ENCODE peak calls at places on chromosome X, in five cellular contexts. One of them, this sample, is unnamed.

GRCh38 chrX:39969099-39969825 is 128.5 kb downstream of the BCOR start:
- DNase-seq in mucosa of descending colon: no peak
- DNase-seq in fibroblast of mammary gland: no peak
- DNase-seq in NB4: no peak
- DNase-seq in spleen: no peak
- DNase-seq in this sample: no peak

GRCh38 chrX:152929898-152930297 is 32.0 kb downstream of the ZNF185 start:
- DNase-seq in spleen: peak; percentile 5
- DNase-seq in fibroblast of mammary gland: no peak
- DNase-seq in mucosa of descending colon: no peak
- DNase-seq in NB4: no peak
- DNase-seq in this sample: no peak

GRCh38 chrX:54076903-54077302 is 32.6 kb upstream of the PHF8 start:
- DNase-seq in NB4: peak; percentile 28
- DNase-seq in mucosa of descending colon: no peak
- DNase-seq in spleen: no peak
- DNase-seq in fibroblast of mammary gland: peak; percentile 43
- DNase-seq in this sample: peak; percentile 46

GRCh38 chrX:152989292-152989658 is 4.6 kb downstream of the PNMA5 start:
- DNase-seq in spleen: no peak
- DNase-seq in mucosa of descending colon: no peak
- DNase-seq in fibroblast of mammary gland: peak; percentile 17
- DNase-seq in NB4: peak; percentile 28
- DNase-seq in this sample: peak; percentile 27

GRCh38 chrX:16002185-16002584 is 121.2 kb upstream of the GRPR start:
- DNase-seq in spleen: no peak
- DNase-seq in mucosa of descending colon: no peak
- DNase-seq in NB4: no peak
- DNase-seq in fibroblast of mammary gland: no peak
- DNase-seq in this sample: peak; percentile 33

GRCh38 chrX:56733459-56734046 is 4.5 kb downstream of the NBDY start:
- DNase-seq in fibroblast of mammary gland: peak; percentile 51
- DNase-seq in NB4: peak; percentile 51
- DNase-seq in mucosa of descending colon: peak; percentile 87
- DNase-seq in spleen: no peak
- DNase-seq in this sample: peak; percentile 9

GRCh38 chrX:48754124-48754667 is 7.4 kb upstream of the GLOD5 start:
- DNase-seq in mucosa of descending colon: no peak
- DNase-seq in spleen: no peak
- DNase-seq in fibroblast of mammary gland: no peak
- DNase-seq in NB4: no peak
- DNase-seq in this sample: no peak

GRCh38 chrX:39750246-39750790 is 347.4 kb downstream of the BCOR start:
- DNase-seq in mucosa of descending colon: no peak
- DNase-seq in NB4: peak; percentile 50
- DNase-seq in fibroblast of mammary gland: no peak
- DNase-seq in spleen: no peak
- DNase-seq in this sample: peak; percentile 17

GRCh38 chrX:125758819-125759218 is 407.3 kb downstream of the DCAF12L2 start:
- DNase-seq in fibroblast of mammary gland: no peak
- DNase-seq in spleen: no peak
- DNase-seq in NB4: no peak
- DNase-seq in mucosa of descending colon: no peak
- DNase-seq in this sample: no peak

GRCh38 chrX:136711147-136711546 is 63.2 kb downstream of the CD40LG start:
- DNase-seq in NB4: peak; percentile 47
- DNase-seq in fibroblast of mammary gland: peak; percentile 53
- DNase-seq in mucosa of descending colon: peak; percentile 46
- DNase-seq in spleen: peak; percentile 76
- DNase-seq in this sample: no peak

GRCh38 chrX:97909245-97909644 is 1025.5 kb downstream of the RPA4 start:
- DNase-seq in fibroblast of mammary gland: no peak
- DNase-seq in spleen: no peak
- DNase-seq in mucosa of descending colon: no peak
- DNase-seq in NB4: peak; percentile 58
- DNase-seq in this sample: no peak

GRCh38 chrX:47707031-47707780 is 48.2 kb upstream of the UXT start:
- DNase-seq in NB4: no peak
- DNase-seq in spleen: no peak
- DNase-seq in fibroblast of mammary gland: peak; percentile 41
- DNase-seq in mucosa of descending colon: no peak
- DNase-seq in this sample: no peak

GRCh38 chrX:65536291-65536690 is 1.7 kb upstream of the LAS1L start:
- DNase-seq in NB4: no peak
- DNase-seq in spleen: no peak
- DNase-seq in mucosa of descending colon: no peak
- DNase-seq in fibroblast of mammary gland: no peak
- DNase-seq in this sample: no peak

GRCh38 chrX:71171110-71171801 is 26.6 kb downstream of the NLGN3 start:
- DNase-seq in mucosa of descending colon: no peak
- DNase-seq in fibroblast of mammary gland: no peak
- DNase-seq in spleen: peak; percentile 79
- DNase-seq in NB4: peak; percentile 91
- DNase-seq in this sample: no peak

GRCh38 chrX:22135171-22135711 is 103.1 kb downstream of the PHEX start:
- DNase-seq in fibroblast of mammary gland: peak; percentile 78
- DNase-seq in mucosa of descending colon: no peak
- DNase-seq in spleen: no peak
- DNase-seq in NB4: no peak
- DNase-seq in this sample: peak; percentile 67

DNA sequence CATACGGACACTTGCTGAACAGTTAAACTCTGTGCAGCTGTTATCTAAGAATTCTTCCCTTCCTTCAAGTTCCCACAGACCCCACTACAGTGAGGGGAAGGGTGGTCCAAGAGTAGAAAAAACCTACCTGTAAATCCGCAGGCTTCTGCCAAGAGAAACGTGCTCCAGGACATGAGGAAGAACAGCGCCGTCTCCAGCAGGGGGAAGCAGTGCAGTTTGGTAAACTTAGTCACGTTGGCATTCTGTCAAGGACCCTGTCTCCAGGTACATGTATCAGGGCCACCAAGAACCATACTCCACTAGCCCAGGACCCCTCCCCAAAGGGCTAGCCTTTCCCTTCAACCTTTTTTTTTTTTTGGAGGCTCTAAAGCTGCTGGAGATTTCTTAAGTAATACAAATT is 79.9 kb downstream of the CHST7 start:
- DNase-seq in fibroblast of mammary gland: no peak
- DNase-seq in NB4: peak; percentile 40
- DNase-seq in spleen: no peak
- DNase-seq in mucosa of descending colon: peak; percentile 6
- DNase-seq in this sample: no peak
- TF ChIP-seq CTCF in fibroblast of mammary gland: peak; percentile 17
- TF ChIP-seq CTCF in NB4: peak; percentile 16
- TF ChIP-seq CTCF in spleen: no peak
- TF ChIP-seq CTCF in mucosa of descending colon: no peak
- TF ChIP-seq CTCF in this sample: peak; percentile 21

GRCh38 chrX:19864736-19865135 is 22.7 kb downstream of the SH3KBP1 start:
- DNase-seq in spleen: no peak
- DNase-seq in NB4: peak; percentile 58
- DNase-seq in mucosa of descending colon: no peak
- DNase-seq in fibroblast of mammary gland: no peak
- DNase-seq in this sample: no peak

GRCh38 chrX:19866626-19867410 is 20.6 kb downstream of the SH3KBP1 start:
- DNase-seq in fibroblast of mammary gland: no peak
- DNase-seq in NB4: peak; percentile 86
- DNase-seq in spleen: no peak
- DNase-seq in mucosa of descending colon: no peak
- DNase-seq in this sample: no peak

GRCh38 chrX:19867938-19868337 is 19.5 kb downstream of the SH3KBP1 start:
- DNase-seq in mucosa of descending colon: no peak
- DNase-seq in NB4: no peak
- DNase-seq in spleen: no peak
- DNase-seq in fibroblast of mammary gland: no peak
- DNase-seq in this sample: no peak

GRCh38 chrX:19867411-19867732 is 20.0 kb downstream of the SH3KBP1 start:
- DNase-seq in mucosa of descending colon: no peak
- DNase-seq in NB4: no peak
- DNase-seq in spleen: no peak
- DNase-seq in fibroblast of mammary gland: peak; percentile 75
- DNase-seq in this sample: no peak

DNA sequence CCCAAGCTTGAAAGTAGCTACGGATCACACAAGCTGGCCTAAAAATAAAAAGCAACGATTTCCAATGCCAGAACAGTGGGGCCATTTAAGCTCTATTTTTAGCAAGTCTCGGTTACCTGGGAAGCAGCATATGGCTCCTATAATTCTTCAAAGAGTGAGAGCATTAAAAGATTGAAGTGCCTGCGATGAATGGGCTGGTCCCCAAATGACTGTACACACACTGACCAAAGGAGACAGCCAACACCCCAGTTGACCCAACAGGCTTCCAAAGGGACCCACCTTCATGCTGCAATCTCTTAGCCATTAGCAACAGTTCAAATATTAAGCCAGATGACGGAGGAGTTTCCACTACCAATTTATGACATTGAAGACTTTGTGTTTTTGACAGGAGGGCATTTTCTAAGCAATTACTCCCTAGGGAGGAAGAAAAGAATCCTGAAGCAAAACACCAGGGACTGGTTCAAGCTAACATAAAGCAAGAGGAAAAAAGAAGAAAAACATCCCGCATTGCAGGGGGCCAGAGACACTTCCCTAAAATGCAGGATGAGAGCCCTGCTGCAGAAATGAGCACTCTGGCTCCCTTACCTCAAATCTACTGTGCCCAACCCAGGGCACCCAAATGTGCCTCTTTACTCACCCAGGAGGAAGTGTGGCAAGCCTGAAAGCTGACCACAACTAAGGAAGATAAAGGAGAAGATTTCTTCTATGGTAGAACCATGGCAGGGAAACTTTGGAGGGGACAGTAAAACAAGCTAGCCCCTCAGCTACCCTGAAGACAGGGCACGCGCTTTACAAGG is 21.6 kb downstream of the SH3KBP1 start:
- DNase-seq in mucosa of descending colon: no peak
- DNase-seq in fibroblast of mammary gland: no peak
- DNase-seq in NB4: peak; percentile 97
- DNase-seq in spleen: peak; percentile 57
- DNase-seq in this sample: no peak
- H3K4me3 ChIP-seq in mucosa of descending colon: no peak overlapping the region
- H3K4me3 ChIP-seq in fibroblast of mammary gland: no peak overlapping the region
- H3K4me3 ChIP-seq in NB4: peak overlapping the region; percentile 50
- H3K4me3 ChIP-seq in spleen: no peak overlapping the region
- H3K4me3 ChIP-seq in this sample: no peak overlapping the region

GRCh38 chrX:133171962-133172708 is 46.0 kb downstream of the TFDP3 start:
- DNase-seq in fibroblast of mammary gland: peak; percentile 9
- DNase-seq in spleen: no peak
- DNase-seq in mucosa of descending colon: peak; percentile 25
- DNase-seq in NB4: peak; percentile 35
- DNase-seq in this sample: no peak
- TF ChIP-seq CTCF in fibroblast of mammary gland: peak; percentile 21
- TF ChIP-seq CTCF in spleen: peak; percentile 11
- TF ChIP-seq CTCF in mucosa of descending colon: peak; percentile 7
- TF ChIP-seq CTCF in NB4: peak; percentile 28
- TF ChIP-seq CTCF in this sample: no peak

GRCh38 chrX:41026326-41027136 is 58.7 kb upstream of the USP9X start:
- DNase-seq in spleen: no peak
- DNase-seq in NB4: no peak
- DNase-seq in mucosa of descending colon: peak; percentile 31
- DNase-seq in fibroblast of mammary gland: no peak
- DNase-seq in this sample: no peak
- H3K4me3 ChIP-seq in spleen: no peak overlapping the region
- H3K4me3 ChIP-seq in NB4: no peak overlapping the region
- H3K4me3 ChIP-seq in mucosa of descending colon: no peak overlapping the region
- H3K4me3 ChIP-seq in fibroblast of mammary gland: no peak overlapping the region
- H3K4me3 ChIP-seq in this sample: no peak overlapping the region

GRCh38 chrX:154728791-154729190 is 22.1 kb downstream of the GAB3 start:
- DNase-seq in NB4: peak; percentile 15
- DNase-seq in spleen: no peak
- DNase-seq in mucosa of descending colon: no peak
- DNase-seq in fibroblast of mammary gland: no peak
- DNase-seq in this sample: no peak
- TF ChIP-seq CTCF in NB4: no peak
- TF ChIP-seq CTCF in spleen: no peak
- TF ChIP-seq CTCF in mucosa of descending colon: no peak
- TF ChIP-seq CTCF in fibroblast of mammary gland: no peak
- TF ChIP-seq CTCF in this sample: no peak

DNA sequence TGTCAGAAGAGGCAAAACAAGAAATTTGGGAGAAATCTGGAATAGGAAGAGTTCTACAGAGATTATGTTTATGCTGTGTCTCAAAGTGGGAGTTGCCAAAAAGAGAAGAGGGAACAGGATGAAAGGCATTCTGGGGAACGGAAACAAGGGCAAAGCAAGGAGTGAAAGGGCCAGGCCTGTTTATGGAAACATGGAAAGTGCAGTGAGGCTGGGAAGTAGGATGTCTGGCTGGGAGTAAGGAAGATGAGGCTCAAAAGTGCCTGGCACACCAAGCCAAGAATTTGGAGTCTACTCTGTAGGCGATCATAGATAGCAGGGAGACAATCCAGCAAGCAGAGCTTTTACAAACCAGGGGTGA is 1.8 kb upstream of the CUL4B start:
- DNase-seq in fibroblast of mammary gland: no peak
- DNase-seq in NB4: no peak
- DNase-seq in mucosa of descending colon: no peak
- DNase-seq in spleen: no peak
- DNase-seq in this sample: no peak
- H3K4me3 ChIP-seq in fibroblast of mammary gland: no peak overlapping the region
- H3K4me3 ChIP-seq in NB4: no peak overlapping the region
- H3K4me3 ChIP-seq in mucosa of descending colon: no peak overlapping the region
- H3K4me3 ChIP-seq in spleen: no peak overlapping the region
- H3K4me3 ChIP-seq in this sample: no peak overlapping the region

DNA sequence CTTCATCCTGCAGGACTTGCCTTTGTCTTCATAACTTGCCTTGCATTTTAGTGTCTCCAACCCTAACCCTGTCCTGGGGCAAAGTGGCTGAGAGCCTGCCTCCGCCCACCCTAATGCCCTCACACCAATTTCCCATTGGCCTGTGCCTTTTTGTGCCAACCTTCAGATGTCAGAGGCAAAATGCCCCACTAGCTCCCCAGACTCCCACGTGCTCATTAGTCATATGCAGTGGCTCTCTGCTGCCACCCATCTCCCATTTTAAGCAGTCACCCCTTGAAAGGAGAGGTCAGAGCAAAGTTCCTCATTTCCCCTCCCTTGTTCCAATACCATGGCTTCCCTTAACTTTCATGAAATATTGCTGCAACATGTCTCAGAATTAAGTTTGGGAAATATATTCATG is 74.8 kb upstream of the PASD1 start:
- DNase-seq in fibroblast of mammary gland: no peak
- DNase-seq in spleen: no peak
- DNase-seq in NB4: peak; percentile 72
- DNase-seq in mucosa of descending colon: peak; percentile 1
- DNase-seq in this sample: no peak
- TF ChIP-seq CTCF in fibroblast of mammary gland: no peak
- TF ChIP-seq CTCF in spleen: no peak
- TF ChIP-seq CTCF in NB4: peak; percentile 56
- TF ChIP-seq CTCF in mucosa of descending colon: no peak
- TF ChIP-seq CTCF in this sample: no peak